ENCODE peak calls at places on chromosomes 16 and 17, in four cellular contexts. One of them, this sample, is unnamed.
A peak's percentile ranks its signal among the peaks of the same experiment; 100 is the strongest.

GRCh38 chr17:36085710-36086268 is 4.2 kb downstream of the CCL3 start:
- DNase-seq in CD8-positive, alpha-beta T cell: no peak
- DNase-seq in body of pancreas: no peak
- DNase-seq in suprapubic skin: no peak
- DNase-seq in this sample: no peak

GRCh38 chr16:25065899-25066298 is 45.6 kb upstream of the LCMT1 start:
- DNase-seq in CD8-positive, alpha-beta T cell: no peak
- DNase-seq in suprapubic skin: no peak
- DNase-seq in body of pancreas: no peak
- DNase-seq in this sample: no peak

GRCh38 chr16:30051518-30051917 is 14.0 kb upstream of the ALDOA start:
- DNase-seq in CD8-positive, alpha-beta T cell: no peak
- DNase-seq in suprapubic skin: no peak
- DNase-seq in body of pancreas: no peak
- DNase-seq in this sample: no peak

GRCh38 chr16:81190667-81191066 is 47.8 kb upstream of the BCO1 start:
- DNase-seq in CD8-positive, alpha-beta T cell: no peak
- DNase-seq in suprapubic skin: no peak
- DNase-seq in body of pancreas: no peak
- DNase-seq in this sample: no peak

GRCh38 chr16:914453-914852 is 56.3 kb downstream of the LMF1 start:
- DNase-seq in CD8-positive, alpha-beta T cell: no peak
- DNase-seq in suprapubic skin: no peak
- DNase-seq in body of pancreas: no peak
- DNase-seq in this sample: no peak

GRCh38 chr17:29069526-29070041 is 26.6 kb downstream of the PIPOX start:
- DNase-seq in body of pancreas: no peak
- DNase-seq in suprapubic skin: no peak
- DNase-seq in CD8-positive, alpha-beta T cell: no peak
- DNase-seq in this sample: no peak

GRCh38 chr16:66596986-66597848 is 7.3 kb upstream of the CMTM3 start:
- DNase-seq in body of pancreas: no peak
- DNase-seq in suprapubic skin: no peak
- DNase-seq in CD8-positive, alpha-beta T cell: no peak
- DNase-seq in this sample: no peak

GRCh38 chr17:61475726-61476125 is 23.5 kb downstream of the TBX4 start:
- DNase-seq in body of pancreas: no peak
- DNase-seq in suprapubic skin: peak; percentile 46
- DNase-seq in CD8-positive, alpha-beta T cell: no peak
- DNase-seq in this sample: no peak

GRCh38 chr16:29994613-29995329 is 646 bp downstream of the HIRIP3 start:
- DNase-seq in suprapubic skin: peak; percentile 52
- DNase-seq in CD8-positive, alpha-beta T cell: peak; percentile 71
- DNase-seq in body of pancreas: peak; percentile 75
- DNase-seq in this sample: peak; percentile 83

GRCh38 chr17:75615301-75615700 is 17.9 kb upstream of the SMIM5 start:
- DNase-seq in CD8-positive, alpha-beta T cell: no peak
- DNase-seq in body of pancreas: no peak
- DNase-seq in suprapubic skin: no peak
- DNase-seq in this sample: no peak

GRCh38 chr17:7883781-7884386 is 4.7 kb upstream of the CHD3 start:
- DNase-seq in CD8-positive, alpha-beta T cell: no peak
- DNase-seq in body of pancreas: no peak
- DNase-seq in suprapubic skin: no peak
- DNase-seq in this sample: peak; percentile 18

GRCh38 chr17:74921769-74922168 is 1.3 kb downstream of the USH1G start:
- DNase-seq in CD8-positive, alpha-beta T cell: no peak
- DNase-seq in suprapubic skin: no peak
- DNase-seq in body of pancreas: no peak
- DNase-seq in this sample: no peak

GRCh38 chr16:87541882-87542234 is 49.0 kb upstream of the ZCCHC14 start:
- DNase-seq in CD8-positive, alpha-beta T cell: no peak
- DNase-seq in suprapubic skin: no peak
- DNase-seq in body of pancreas: no peak
- DNase-seq in this sample: no peak

GRCh38 chr16:64280317-64280716 is 841.5 kb downstream of the CDH11 start:
- DNase-seq in CD8-positive, alpha-beta T cell: no peak
- DNase-seq in suprapubic skin: no peak
- DNase-seq in body of pancreas: no peak
- DNase-seq in this sample: no peak

GRCh38 chr16:86306811-86307517 is 203.4 kb upstream of the FOXF1 start:
- DNase-seq in body of pancreas: no peak
- DNase-seq in CD8-positive, alpha-beta T cell: no peak
- DNase-seq in suprapubic skin: no peak
- DNase-seq in this sample: no peak

GRCh38 chr17:80984749-80985148 is 6.9 kb upstream of the CHMP6 start:
- DNase-seq in body of pancreas: no peak
- DNase-seq in CD8-positive, alpha-beta T cell: no peak
- DNase-seq in suprapubic skin: no peak
- DNase-seq in this sample: no peak

GRCh38 chr17:15261063-15261817 is 3.9 kb downstream of the PMP22 start:
- DNase-seq in suprapubic skin: no peak
- DNase-seq in body of pancreas: peak; percentile 28
- DNase-seq in CD8-positive, alpha-beta T cell: no peak
- DNase-seq in this sample: no peak

GRCh38 chr17:9109933-9110332 is 88.6 kb downstream of the NTN1 start:
- DNase-seq in suprapubic skin: no peak
- DNase-seq in CD8-positive, alpha-beta T cell: no peak
- DNase-seq in body of pancreas: no peak
- DNase-seq in this sample: no peak

GRCh38 chr16:5884996-5885395 is 787.4 kb upstream of the EEF2KMT start:
- DNase-seq in suprapubic skin: no peak
- DNase-seq in CD8-positive, alpha-beta T cell: no peak
- DNase-seq in body of pancreas: no peak
- DNase-seq in this sample: no peak

GRCh38 chr17:71339219-71339618 is 781.6 kb upstream of the SOX9 start:
- DNase-seq in body of pancreas: no peak
- DNase-seq in CD8-positive, alpha-beta T cell: no peak
- DNase-seq in suprapubic skin: no peak
- DNase-seq in this sample: no peak

GRCh38 chr16:68469728-68470460 is 21.6 kb upstream of the SMPD3 start:
- DNase-seq in body of pancreas: no peak
- DNase-seq in CD8-positive, alpha-beta T cell: no peak
- DNase-seq in suprapubic skin: no peak
- DNase-seq in this sample: no peak

GRCh38 chr17:41338961-41339485 is 11.6 kb downstream of the KRT33A start:
- DNase-seq in CD8-positive, alpha-beta T cell: peak; percentile 38
- DNase-seq in suprapubic skin: no peak
- DNase-seq in body of pancreas: no peak
- DNase-seq in this sample: no peak

GRCh38 chr16:66222756-66223155 is 143.7 kb upstream of the CDH5 start:
- DNase-seq in body of pancreas: no peak
- DNase-seq in suprapubic skin: no peak
- DNase-seq in CD8-positive, alpha-beta T cell: no peak
- DNase-seq in this sample: no peak

GRCh38 chr16:79482011-79482410 is 118.5 kb downstream of the MAF start:
- DNase-seq in CD8-positive, alpha-beta T cell: no peak
- DNase-seq in suprapubic skin: no peak
- DNase-seq in body of pancreas: no peak
- DNase-seq in this sample: no peak

GRCh38 chr17:74737299-74738050 is 419 bp downstream of the RAB37 start:
- DNase-seq in CD8-positive, alpha-beta T cell: peak; percentile 64
- DNase-seq in body of pancreas: no peak
- DNase-seq in suprapubic skin: no peak
- DNase-seq in this sample: peak; percentile 64

GRCh38 chr17:44826123-44826790 is 3.8 kb downstream of the GJC1 start:
- DNase-seq in body of pancreas: no peak
- DNase-seq in suprapubic skin: no peak
- DNase-seq in CD8-positive, alpha-beta T cell: no peak
- DNase-seq in this sample: no peak

GRCh38 chr17:74892013-74892841 is 1.2 kb downstream of the FADS6 start:
- DNase-seq in CD8-positive, alpha-beta T cell: no peak
- DNase-seq in body of pancreas: no peak
- DNase-seq in suprapubic skin: no peak
- DNase-seq in this sample: no peak

DNA sequence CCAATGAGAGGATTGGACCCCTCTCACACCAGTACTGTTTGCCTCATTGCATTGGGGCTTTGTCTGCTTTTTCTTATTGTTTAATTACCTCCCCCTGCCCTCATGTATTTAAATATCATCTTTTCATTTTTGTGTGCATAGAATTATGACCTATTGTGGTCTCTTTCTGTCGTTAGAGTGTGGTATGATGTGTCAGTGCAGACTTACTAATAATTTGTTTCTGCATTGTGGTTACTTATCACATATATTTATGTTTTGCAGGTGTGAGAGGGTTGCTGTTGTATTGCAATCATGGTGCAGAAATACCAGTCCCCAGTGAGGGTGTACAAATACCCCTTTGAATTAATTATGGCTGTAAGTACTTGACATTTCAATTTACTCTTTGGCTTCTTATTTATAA is 2.5 kb downstream of the SEC14L1 start:
- DNase-seq in suprapubic skin: no peak
- DNase-seq in CD8-positive, alpha-beta T cell: no peak
- DNase-seq in body of pancreas: no peak
- DNase-seq in this sample: no peak
- H3K4me3 ChIP-seq in suprapubic skin: peak overlapping the region; percentile 12
- H3K4me3 ChIP-seq in CD8-positive, alpha-beta T cell: no peak overlapping the region
- H3K4me3 ChIP-seq in body of pancreas: no peak overlapping the region
- H3K4me3 ChIP-seq in this sample: no peak overlapping the region

DNA sequence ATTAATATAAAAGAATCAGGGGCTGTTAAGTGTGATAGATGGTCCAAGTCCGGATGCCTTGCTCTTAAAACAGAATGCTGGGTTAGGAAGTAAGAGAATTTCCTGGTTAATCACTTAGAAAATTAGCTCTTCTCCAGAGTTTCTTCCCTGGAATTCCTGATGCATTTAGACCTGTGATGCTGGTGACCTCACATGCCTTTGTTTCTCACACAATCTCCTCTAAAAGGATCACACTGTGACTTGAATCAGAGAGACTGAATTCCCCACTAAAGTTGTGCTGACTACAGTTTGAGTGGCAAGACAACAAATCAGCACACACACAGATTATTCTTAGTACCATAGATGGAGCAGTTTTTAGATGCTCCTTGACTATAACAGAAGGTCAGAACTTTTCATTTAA is 4.4 kb upstream of the RNF43 start:
- DNase-seq in body of pancreas: no peak
- DNase-seq in CD8-positive, alpha-beta T cell: no peak
- DNase-seq in suprapubic skin: no peak
- DNase-seq in this sample: no peak
- H3K4me3 ChIP-seq in body of pancreas: no peak overlapping the region
- H3K4me3 ChIP-seq in CD8-positive, alpha-beta T cell: no peak overlapping the region
- H3K4me3 ChIP-seq in suprapubic skin: no peak overlapping the region
- H3K4me3 ChIP-seq in this sample: no peak overlapping the region

GRCh38 chr17:975321-975982 is 4.1 kb downstream of the NXN start:
- DNase-seq in body of pancreas: no peak
- DNase-seq in suprapubic skin: no peak
- DNase-seq in CD8-positive, alpha-beta T cell: no peak
- DNase-seq in this sample: no peak

GRCh38 chr17:978110-979093 is 1.2 kb downstream of the NXN start:
- DNase-seq in body of pancreas: peak; percentile 50
- DNase-seq in CD8-positive, alpha-beta T cell: no peak
- DNase-seq in suprapubic skin: no peak
- DNase-seq in this sample: no peak

GRCh38 chr17:976316-976715 is 3.3 kb downstream of the NXN start:
- DNase-seq in body of pancreas: no peak
- DNase-seq in CD8-positive, alpha-beta T cell: no peak
- DNase-seq in suprapubic skin: no peak
- DNase-seq in this sample: no peak

GRCh38 chr17:979211-979538 is 401 bp downstream of the NXN start:
- DNase-seq in suprapubic skin: no peak
- DNase-seq in CD8-positive, alpha-beta T cell: no peak
- DNase-seq in body of pancreas: no peak
- DNase-seq in this sample: no peak

DNA sequence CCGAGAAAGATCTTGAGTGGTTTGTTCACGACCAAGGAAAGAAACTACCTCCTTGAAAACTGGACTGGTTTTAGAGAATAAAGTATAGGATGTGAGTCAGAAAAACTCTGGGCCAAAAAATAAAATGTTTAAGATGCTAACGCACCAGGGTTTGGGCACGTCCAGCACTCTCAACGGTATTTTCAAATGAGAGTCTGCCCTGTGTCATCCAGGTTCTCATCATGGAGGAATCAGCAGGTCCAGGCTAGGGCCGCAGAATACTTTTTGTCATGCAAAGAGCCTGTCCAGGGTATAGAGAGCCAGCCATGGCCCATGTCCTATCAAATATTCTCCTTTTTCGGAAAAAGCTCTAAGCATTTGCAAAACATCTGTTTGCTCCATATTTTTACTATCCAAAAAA is 2.4 kb downstream of the NXN start:
- DNase-seq in body of pancreas: no peak
- DNase-seq in suprapubic skin: no peak
- DNase-seq in CD8-positive, alpha-beta T cell: no peak
- DNase-seq in this sample: no peak
- H3K4me3 ChIP-seq in body of pancreas: no peak overlapping the region
- H3K4me3 ChIP-seq in suprapubic skin: peak overlapping the region; percentile 0
- H3K4me3 ChIP-seq in CD8-positive, alpha-beta T cell: no peak overlapping the region
- H3K4me3 ChIP-seq in this sample: no peak overlapping the region

DNA sequence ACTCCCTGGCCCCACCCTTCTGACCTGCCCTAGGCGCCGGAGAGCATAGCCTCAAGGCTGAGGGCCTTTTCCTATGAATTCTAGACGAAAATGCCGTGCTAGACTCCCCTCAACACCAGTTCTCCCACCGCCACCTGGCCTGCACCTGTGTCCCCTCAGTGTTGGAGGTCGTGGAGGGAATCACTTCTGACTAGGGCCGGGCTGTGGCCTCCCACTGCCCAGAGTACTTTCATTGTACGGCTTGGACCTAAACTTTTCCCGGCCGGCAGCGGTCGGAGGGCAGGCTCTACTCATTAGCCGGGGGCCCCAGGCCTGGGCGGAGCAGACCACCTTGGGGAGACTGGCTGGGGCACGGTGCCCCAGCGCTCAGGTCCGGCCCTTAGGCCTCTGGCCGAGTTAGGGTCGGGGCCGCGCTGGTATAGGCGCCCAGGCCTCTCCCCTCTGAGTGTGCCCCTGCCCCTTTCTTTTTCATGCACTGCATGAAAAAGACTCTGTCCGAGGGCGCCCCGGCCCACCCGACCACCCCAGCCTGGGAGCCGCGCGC is 649 bp downstream of the CLDN6 start:
- DNase-seq in CD8-positive, alpha-beta T cell: no peak
- DNase-seq in body of pancreas: no peak
- DNase-seq in suprapubic skin: no peak
- DNase-seq in this sample: no peak
- H3K4me3 ChIP-seq in CD8-positive, alpha-beta T cell: no peak overlapping the region
- H3K4me3 ChIP-seq in body of pancreas: no peak overlapping the region
- H3K4me3 ChIP-seq in suprapubic skin: no peak overlapping the region
- H3K4me3 ChIP-seq in this sample: no peak overlapping the region

This sample was measured in DND-41.